ENCODE peak calls at places on chromosomes 2 and 18, in four cellular contexts. One of them, this sample, is unnamed.
A peak's percentile ranks its signal among the peaks of the same experiment; 100 is the strongest.

GRCh38 chr2:101231253-101231652 is 21.4 kb upstream of the CNOT11 start:
- DNase-seq in fibroblast of mammary gland: no peak
- DNase-seq in body of pancreas: no peak
- DNase-seq in lower lobe of right lung: no peak
- DNase-seq in this sample: no peak

GRCh38 chr18:70464343-70465114 is 175.7 kb downstream of the SOCS6 start:
- DNase-seq in body of pancreas: peak; percentile 75
- DNase-seq in lower lobe of right lung: peak; percentile 82
- DNase-seq in fibroblast of mammary gland: peak; percentile 59
- DNase-seq in this sample: peak; percentile 14

GRCh38 chr2:174490032-174490431 is 3.2 kb upstream of the GPR155 start:
- DNase-seq in fibroblast of mammary gland: no peak
- DNase-seq in lower lobe of right lung: no peak
- DNase-seq in body of pancreas: no peak
- DNase-seq in this sample: no peak

GRCh38 chr2:201978333-201978732 is 55.3 kb upstream of the FZD7 start:
- DNase-seq in fibroblast of mammary gland: no peak
- DNase-seq in lower lobe of right lung: no peak
- DNase-seq in body of pancreas: no peak
- DNase-seq in this sample: no peak

GRCh38 chr2:152658221-152658620 is 59.0 kb downstream of the PRPF40A start:
- DNase-seq in body of pancreas: no peak
- DNase-seq in fibroblast of mammary gland: no peak
- DNase-seq in lower lobe of right lung: no peak
- DNase-seq in this sample: no peak

GRCh38 chr2:111071480-111072143 is 49.1 kb upstream of the BCL2L11 start:
- DNase-seq in lower lobe of right lung: no peak
- DNase-seq in body of pancreas: peak; percentile 35
- DNase-seq in fibroblast of mammary gland: peak; percentile 79
- DNase-seq in this sample: peak; percentile 5

GRCh38 chr18:23106575-23106974 is 28.7 kb upstream of the CABLES1 start:
- DNase-seq in lower lobe of right lung: no peak
- DNase-seq in fibroblast of mammary gland: peak; percentile 97
- DNase-seq in body of pancreas: no peak
- DNase-seq in this sample: peak; percentile 93

GRCh38 chr18:58699551-58699950 is 28.3 kb downstream of the MALT1 start:
- DNase-seq in body of pancreas: no peak
- DNase-seq in lower lobe of right lung: no peak
- DNase-seq in fibroblast of mammary gland: peak; percentile 10
- DNase-seq in this sample: no peak

GRCh38 chr2:79511320-79511951 is 1.4 kb upstream of the CTNNA2 start:
- DNase-seq in lower lobe of right lung: peak; percentile 46
- DNase-seq in body of pancreas: peak; percentile 52
- DNase-seq in fibroblast of mammary gland: peak; percentile 67
- DNase-seq in this sample: no peak

GRCh38 chr2:45067859-45068642 is 58.8 kb upstream of the SIX2 start:
- DNase-seq in fibroblast of mammary gland: peak; percentile 63
- DNase-seq in lower lobe of right lung: no peak
- DNase-seq in body of pancreas: no peak
- DNase-seq in this sample: peak; percentile 13

GRCh38 chr2:12931211-12931844 is 214.6 kb downstream of the TRIB2 start:
- DNase-seq in body of pancreas: peak; percentile 19
- DNase-seq in lower lobe of right lung: no peak
- DNase-seq in fibroblast of mammary gland: peak; percentile 71
- DNase-seq in this sample: no peak

GRCh38 chr2:26298638-26299393 is 47.1 kb upstream of the SELENOI start:
- DNase-seq in body of pancreas: peak; percentile 52
- DNase-seq in lower lobe of right lung: peak; percentile 70
- DNase-seq in fibroblast of mammary gland: peak; percentile 44
- DNase-seq in this sample: no peak

GRCh38 chr18:49520661-49521145 is 33.7 kb upstream of the C18orf32 start:
- DNase-seq in lower lobe of right lung: no peak
- DNase-seq in fibroblast of mammary gland: peak; percentile 57
- DNase-seq in body of pancreas: no peak
- DNase-seq in this sample: peak; percentile 1

GRCh38 chr18:63540131-63540530 is 2.0 kb upstream of the SERPINB12 start:
- DNase-seq in fibroblast of mammary gland: peak; percentile 33
- DNase-seq in body of pancreas: no peak
- DNase-seq in lower lobe of right lung: no peak
- DNase-seq in this sample: peak; percentile 23

GRCh38 chr2:135963841-135964240 is 21.6 kb downstream of the DARS1 start:
- DNase-seq in lower lobe of right lung: no peak
- DNase-seq in fibroblast of mammary gland: no peak
- DNase-seq in body of pancreas: no peak
- DNase-seq in this sample: no peak

GRCh38 chr2:70941701-70942100 is 6.0 kb downstream of the ATP6V1B1 start:
- DNase-seq in lower lobe of right lung: no peak
- DNase-seq in body of pancreas: no peak
- DNase-seq in fibroblast of mammary gland: no peak
- DNase-seq in this sample: no peak